ENCODE peak calls at places on chromosomes 2 and 18, in seven cellular contexts. N is HepG2, J is SK-N-SH, E is K562, U is GM12891, I is GM12878, A is H1. W is an unnamed sample.

GRCh38 chr18:48842259-48843061 is 108.3 kb downstream of the SMAD7 start:
- DNase-seq in A (no peak), I (no peak), N (no peak), E (peak; percentile 22), U (no peak), J (no peak), W (no peak)

GRCh38 chr18:55861266-55861665 is 273.3 kb upstream of the TCF4 start:
- DNase-seq in U (no peak), A (no peak), E (no peak), I (no peak), J (no peak), N (no peak), W (no peak)

GRCh38 chr18:55830490-55830889 is 242.5 kb upstream of the TCF4 start:
- DNase-seq in I (no peak), J (no peak), U (no peak), N (no peak), E (no peak), A (no peak), W (no peak)

GRCh38 chr2:235157746-235158482 is 206.1 kb downstream of the SH3BP4 start:
- DNase-seq in N (no peak), A (no peak), U (no peak), J (no peak), I (no peak), E (no peak), W (no peak)

GRCh38 chr2:224584111-224584764 is 925 bp downstream of the CUL3 start:
- DNase-seq in A (no peak), I (no peak), E (no peak), N (peak; percentile 34), J (peak; percentile 30), U (no peak), W (peak; percentile 17)

GRCh38 chr2:186497928-186498327 is 11.9 kb downstream of the ZC3H15 start:
- DNase-seq in U (no peak), A (no peak), N (no peak), J (no peak), E (no peak), I (no peak), W (no peak)

GRCh38 chr18:51350081-51350480 is 152.6 kb upstream of the MEX3C start:
- DNase-seq in N (no peak), J (no peak), U (no peak), A (no peak), E (no peak), I (no peak), W (no peak)

GRCh38 chr2:162821176-162821575 is 17.4 kb downstream of the KCNH7 start:
- DNase-seq in I (no peak), U (no peak), A (no peak), E (no peak), N (no peak), J (no peak), W (no peak)

GRCh38 chr2:72963423-72964145 is 46.3 kb downstream of the EMX1 start:
- DNase-seq in U (no peak), J (peak; percentile 82), E (no peak), N (no peak), I (no peak), A (peak; percentile 76), W (no peak)

GRCh38 chr2:234241656-234242445 is 191.3 kb downstream of the SPP2 start:
- DNase-seq in J (no peak), E (no peak), I (no peak), U (no peak), A (no peak), N (no peak), W (no peak)

GRCh38 chr18:75047240-75047639 is 161.7 kb downstream of the PTGR3 start:
- DNase-seq in U (no peak), J (no peak), A (no peak), N (no peak), E (no peak), I (no peak), W (no peak)

DNA sequence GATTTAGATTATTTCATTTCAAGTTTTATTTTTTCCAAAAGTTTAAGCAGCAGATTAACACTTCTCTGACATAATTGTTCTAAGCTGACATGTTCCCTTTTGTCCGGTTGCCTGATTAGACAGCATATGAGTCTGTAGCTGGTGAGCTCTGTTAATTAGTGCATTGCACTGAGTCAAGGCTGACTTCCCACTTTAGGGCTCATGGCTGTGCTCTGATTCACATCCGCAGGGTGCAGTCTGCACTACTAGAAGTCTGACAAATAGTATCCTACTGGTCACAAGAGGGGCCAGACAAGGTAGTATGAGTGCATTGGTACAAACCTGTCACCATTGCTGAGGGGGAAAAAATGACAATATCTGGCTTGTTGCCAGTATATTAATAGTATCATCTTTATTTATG is 443.9 kb upstream of the ZNF804A start:
- DNase-seq in J (no peak), E (no peak), A (no peak), U (no peak), N (no peak), I (no peak), W (no peak)
- TF ChIP-seq TAF1 in J (no peak), E (no peak), A (no peak), U (no peak), N (no peak), I (no peak), W (no peak)

GRCh38 chr2:231709981-231710750 is 1.8 kb downstream of the PTMA start:
- DNase-seq in J (peak; percentile 95), A (peak; percentile 84), I (peak; percentile 28), E (peak; percentile 73), U (peak; percentile 78), N (peak; percentile 78), W (peak; percentile 86)
- TF ChIP-seq TAF1 in J (peak; percentile 54), A (peak; percentile 66), I (peak; percentile 87), E (peak; percentile 68), U (peak; percentile 82), N (peak; percentile 72), W (peak; percentile 55)

GRCh38 chr2:42567389-42567788 is 1.0 kb upstream of the MTA3 start:
- DNase-seq in A (no peak), U (no peak), N (no peak), J (no peak), E (no peak), I (no peak), W (no peak)
- TF ChIP-seq TAF1 in A (no peak), U (no peak), N (no peak), J (no peak), E (no peak), I (no peak), W (no peak)

DNA sequence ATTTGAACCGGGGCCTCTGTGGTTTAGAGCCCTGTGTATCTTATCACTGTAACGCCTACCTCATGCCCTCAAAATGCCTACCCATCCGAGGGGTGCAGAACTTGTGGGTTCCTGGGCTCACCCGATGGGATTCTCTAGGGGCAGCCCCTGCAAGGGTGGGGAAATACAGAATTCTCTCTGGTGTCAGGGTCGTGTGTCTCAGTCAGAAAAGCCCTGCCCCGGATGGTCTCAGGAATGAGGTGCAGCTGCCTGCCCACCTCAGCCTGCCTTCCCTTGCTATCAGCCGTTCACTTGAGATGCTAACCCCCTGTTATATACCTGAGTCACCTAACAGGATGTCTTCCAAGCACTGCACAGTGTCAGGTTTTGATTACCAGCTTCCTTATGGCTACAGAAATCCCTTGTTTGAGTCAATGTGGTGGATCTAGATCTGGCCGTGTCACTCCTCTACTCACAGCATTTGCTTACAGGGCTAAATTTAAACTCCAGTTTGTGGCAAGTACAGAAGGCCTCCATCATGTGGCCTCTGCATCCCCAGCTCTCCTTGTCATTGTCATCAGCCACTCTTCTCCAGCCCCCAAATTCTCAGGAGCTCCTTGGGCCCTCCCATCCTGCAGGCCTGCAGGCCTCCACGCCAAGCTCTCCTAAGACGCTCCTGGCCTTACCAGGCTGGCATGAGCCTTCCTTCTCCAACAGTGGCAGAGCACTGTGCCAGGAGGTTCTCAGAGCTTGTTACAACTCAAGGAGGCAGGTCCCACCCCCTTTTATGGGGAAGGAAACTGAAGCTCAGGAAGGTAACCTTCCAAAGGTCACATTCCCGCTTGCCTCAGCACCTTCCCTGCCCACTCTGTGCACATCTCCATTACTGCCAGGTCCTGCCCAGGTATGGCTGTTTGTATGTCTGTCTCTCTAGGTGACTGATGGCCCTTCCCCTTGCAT is 14.3 kb upstream of the MAP3K2 start:
- DNase-seq in A (no peak), I (no peak), E (no peak), N (no peak), U (no peak), J (no peak), W (no peak)
- TF ChIP-seq TAF1 in A (no peak), I (no peak), E (no peak), N (no peak), U (no peak), J (no peak), W (no peak)

DNA sequence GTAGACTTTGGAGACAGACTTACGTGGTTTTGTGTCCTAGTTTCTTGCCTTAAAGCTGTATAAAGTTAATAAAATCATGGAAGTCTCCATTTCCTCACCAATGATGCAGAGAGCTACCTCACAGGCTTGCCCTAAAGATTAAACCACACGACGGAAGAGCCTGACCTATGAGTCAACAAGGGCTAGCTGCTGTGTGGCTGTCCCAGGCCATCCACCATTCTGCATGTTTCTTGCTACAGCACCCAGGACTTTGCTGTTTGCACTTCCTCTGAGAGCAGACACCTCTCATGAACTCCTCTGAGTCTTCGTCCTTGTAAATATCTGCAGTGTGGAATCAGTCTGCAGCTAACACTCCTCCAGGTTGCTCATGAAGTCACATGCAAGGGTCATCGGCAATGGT is 160.0 kb upstream of the TRIB2 start:
- DNase-seq in I (no peak), N (no peak), J (no peak), A (no peak), E (no peak), U (no peak), W (no peak)
- TF ChIP-seq TAF1 in I (no peak), N (no peak), J (no peak), A (no peak), E (no peak), U (no peak), W (no peak)

GRCh38 chr2:42809876-42810125 is 17.4 kb upstream of the HAAO start:
- DNase-seq in A (peak; percentile 86), U (no peak), I (no peak), J (peak; percentile 97), E (peak; percentile 91), N (peak; percentile 79), W (peak; percentile 74)
- TF ChIP-seq TAF1 in A (no peak), U (no peak), I (peak; percentile 44), J (no peak), E (peak; percentile 45), N (no peak), W (no peak)